ENCODE peak calls at places on chromosome 16, in eight cellular contexts. One of them, this sample, is unnamed.
A peak's percentile ranks its signal among the peaks of the same experiment; 100 is the strongest.

GRCh38 chr16:85592700-85593502 is 20.2 kb upstream of the GSE1 start:
- DNase-seq in ascending aorta: no peak
- DNase-seq in fibroblast of lung: peak; percentile 68
- DNase-seq in suprapubic skin: no peak
- DNase-seq in cardiac muscle cell: no peak
- DNase-seq in OCI-LY7: no peak
- DNase-seq in AG09319: no peak
- DNase-seq in A549: no peak
- DNase-seq in this sample: no peak

GRCh38 chr16:56351481-56351880 is 73.9 kb downstream of the AMFR start:
- DNase-seq in ascending aorta: no peak
- DNase-seq in fibroblast of lung: no peak
- DNase-seq in suprapubic skin: no peak
- DNase-seq in cardiac muscle cell: no peak
- DNase-seq in OCI-LY7: no peak
- DNase-seq in AG09319: no peak
- DNase-seq in A549: no peak
- DNase-seq in this sample: peak; percentile 79

GRCh38 chr16:3152273-3153076 is 17.6 kb downstream of the ZNF213 start:
- DNase-seq in ascending aorta: peak; percentile 95
- DNase-seq in fibroblast of lung: peak; percentile 86
- DNase-seq in suprapubic skin: peak; percentile 91
- DNase-seq in cardiac muscle cell: peak; percentile 78
- DNase-seq in OCI-LY7: peak; percentile 82
- DNase-seq in AG09319: peak; percentile 81
- DNase-seq in A549: peak; percentile 96
- DNase-seq in this sample: peak; percentile 94

GRCh38 chr16:86946396-86946795 is 368.0 kb downstream of the FOXL1 start:
- DNase-seq in ascending aorta: no peak
- DNase-seq in fibroblast of lung: peak; percentile 63
- DNase-seq in suprapubic skin: no peak
- DNase-seq in cardiac muscle cell: no peak
- DNase-seq in OCI-LY7: no peak
- DNase-seq in AG09319: no peak
- DNase-seq in A549: peak; percentile 11
- DNase-seq in this sample: no peak

GRCh38 chr16:625402-626173 is 5.2 kb upstream of the WFIKKN1 start:
- DNase-seq in ascending aorta: no peak
- DNase-seq in fibroblast of lung: no peak
- DNase-seq in suprapubic skin: peak; percentile 80
- DNase-seq in cardiac muscle cell: no peak
- DNase-seq in OCI-LY7: no peak
- DNase-seq in AG09319: no peak
- DNase-seq in A549: no peak
- DNase-seq in this sample: no peak

GRCh38 chr16:49341706-49342105 is 31.9 kb upstream of the C16orf78 start:
- DNase-seq in ascending aorta: no peak
- DNase-seq in fibroblast of lung: no peak
- DNase-seq in suprapubic skin: peak; percentile 24
- DNase-seq in cardiac muscle cell: no peak
- DNase-seq in OCI-LY7: no peak
- DNase-seq in AG09319: no peak
- DNase-seq in A549: no peak
- DNase-seq in this sample: peak; percentile 67

GRCh38 chr16:2003827-2004641 is 5.6 kb downstream of the ZNF598 start:
- DNase-seq in ascending aorta: peak; percentile 85
- DNase-seq in fibroblast of lung: peak; percentile 76
- DNase-seq in suprapubic skin: peak; percentile 93
- DNase-seq in cardiac muscle cell: peak; percentile 97
- DNase-seq in OCI-LY7: peak; percentile 93
- DNase-seq in AG09319: peak; percentile 42
- DNase-seq in A549: peak; percentile 95
- DNase-seq in this sample: peak; percentile 95

GRCh38 chr16:27385398-27385797 is 16.6 kb upstream of the IL21R start:
- DNase-seq in ascending aorta: peak; percentile 31
- DNase-seq in fibroblast of lung: no peak
- DNase-seq in suprapubic skin: no peak
- DNase-seq in cardiac muscle cell: no peak
- DNase-seq in OCI-LY7: no peak
- DNase-seq in AG09319: no peak
- DNase-seq in A549: no peak
- DNase-seq in this sample: no peak

GRCh38 chr16:85360323-85361277 is 248.3 kb upstream of the CIBAR2 start:
- DNase-seq in ascending aorta: no peak
- DNase-seq in fibroblast of lung: no peak
- DNase-seq in suprapubic skin: no peak
- DNase-seq in cardiac muscle cell: no peak
- DNase-seq in OCI-LY7: peak; percentile 68
- DNase-seq in AG09319: no peak
- DNase-seq in A549: no peak
- DNase-seq in this sample: peak; percentile 92

GRCh38 chr16:84738255-84739038 is 38.6 kb downstream of the USP10 start:
- DNase-seq in ascending aorta: peak; percentile 85
- DNase-seq in fibroblast of lung: peak; percentile 59
- DNase-seq in suprapubic skin: no peak
- DNase-seq in cardiac muscle cell: peak; percentile 84
- DNase-seq in OCI-LY7: peak; percentile 88
- DNase-seq in AG09319: no peak
- DNase-seq in A549: peak; percentile 86
- DNase-seq in this sample: peak; percentile 94

GRCh38 chr16:75244844-75245758 is 6.3 kb downstream of the BCAR1 start:
- DNase-seq in ascending aorta: peak; percentile 98
- DNase-seq in fibroblast of lung: peak; percentile 99
- DNase-seq in suprapubic skin: no peak
- DNase-seq in cardiac muscle cell: peak; percentile 90
- DNase-seq in OCI-LY7: peak; percentile 66
- DNase-seq in AG09319: peak; percentile 87
- DNase-seq in A549: peak; percentile 80
- DNase-seq in this sample: peak; percentile 58

DNA sequence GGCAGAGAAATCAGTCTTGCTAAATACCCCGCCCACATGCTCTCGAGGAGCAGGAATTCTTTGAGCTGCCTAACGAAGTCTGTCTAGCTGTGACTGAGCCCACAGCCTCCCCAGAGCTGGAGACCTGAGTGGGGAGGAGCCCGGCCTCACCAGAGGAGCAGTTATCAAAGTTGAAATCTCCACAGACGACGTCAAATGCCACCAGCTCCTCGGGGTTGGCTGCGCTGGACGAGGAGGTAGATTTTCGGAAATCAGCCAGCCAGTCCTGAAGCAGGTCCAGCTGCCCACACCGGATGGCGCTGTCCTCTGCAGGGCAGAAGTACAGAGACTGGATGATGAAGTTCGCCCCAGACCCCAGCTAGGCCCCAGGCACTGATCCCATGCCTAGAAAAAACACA is 53.8 kb downstream of the PRMT7 start:
- DNase-seq in ascending aorta: no peak
- DNase-seq in fibroblast of lung: peak; percentile 23
- DNase-seq in suprapubic skin: no peak
- DNase-seq in cardiac muscle cell: no peak
- DNase-seq in OCI-LY7: no peak
- DNase-seq in AG09319: no peak
- DNase-seq in A549: no peak
- DNase-seq in this sample: no peak
- TF ChIP-seq CTCF in ascending aorta: no peak
- TF ChIP-seq CTCF in fibroblast of lung: no peak
- TF ChIP-seq CTCF in suprapubic skin: peak; percentile 6
- TF ChIP-seq CTCF in cardiac muscle cell: peak; percentile 17
- TF ChIP-seq CTCF in OCI-LY7: peak; percentile 52
- TF ChIP-seq CTCF in AG09319: no peak
- TF ChIP-seq CTCF in A549: no peak
- TF ChIP-seq CTCF in this sample: no peak

GRCh38 chr16:57878586-57878985 is 76.3 kb upstream of the KIFC3 start:
- DNase-seq in ascending aorta: no peak
- DNase-seq in fibroblast of lung: no peak
- DNase-seq in suprapubic skin: no peak
- DNase-seq in cardiac muscle cell: no peak
- DNase-seq in OCI-LY7: no peak
- DNase-seq in AG09319: no peak
- DNase-seq in A549: no peak
- DNase-seq in this sample: no peak

GRCh38 chr16:57871457-57871856 is 69.2 kb upstream of the KIFC3 start:
- DNase-seq in ascending aorta: no peak
- DNase-seq in fibroblast of lung: peak; percentile 84
- DNase-seq in suprapubic skin: no peak
- DNase-seq in cardiac muscle cell: no peak
- DNase-seq in OCI-LY7: no peak
- DNase-seq in AG09319: peak; percentile 19
- DNase-seq in A549: peak; percentile 83
- DNase-seq in this sample: no peak

GRCh38 chr16:57873218-57873617 is 70.9 kb upstream of the KIFC3 start:
- DNase-seq in ascending aorta: no peak
- DNase-seq in fibroblast of lung: no peak
- DNase-seq in suprapubic skin: no peak
- DNase-seq in cardiac muscle cell: no peak
- DNase-seq in OCI-LY7: no peak
- DNase-seq in AG09319: no peak
- DNase-seq in A549: no peak
- DNase-seq in this sample: no peak

GRCh38 chr16:57875347-57875746 is 73.1 kb upstream of the KIFC3 start:
- DNase-seq in ascending aorta: no peak
- DNase-seq in fibroblast of lung: no peak
- DNase-seq in suprapubic skin: no peak
- DNase-seq in cardiac muscle cell: no peak
- DNase-seq in OCI-LY7: no peak
- DNase-seq in AG09319: no peak
- DNase-seq in A549: no peak
- DNase-seq in this sample: no peak

DNA sequence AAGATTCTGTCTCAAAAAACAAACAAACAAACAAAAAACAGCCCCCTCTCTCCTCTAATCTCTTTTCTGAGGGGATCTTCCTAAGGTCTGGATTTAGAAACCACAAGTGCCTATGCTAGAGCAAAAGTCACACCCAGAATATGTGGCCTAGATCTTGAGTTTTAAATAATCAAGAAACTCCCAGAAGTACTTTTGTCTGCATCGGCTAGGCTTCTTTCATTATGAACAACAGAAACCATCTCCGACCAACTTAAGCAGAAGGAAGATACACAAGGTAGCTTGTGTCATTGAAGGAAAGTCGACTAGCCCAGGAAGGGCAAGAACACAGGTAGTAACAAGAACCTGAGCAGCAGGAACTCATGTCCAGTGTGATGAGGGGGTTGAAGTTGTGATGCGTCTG is 73.9 kb upstream of the KIFC3 start:
- DNase-seq in ascending aorta: no peak
- DNase-seq in fibroblast of lung: no peak
- DNase-seq in suprapubic skin: no peak
- DNase-seq in cardiac muscle cell: no peak
- DNase-seq in OCI-LY7: no peak
- DNase-seq in AG09319: no peak
- DNase-seq in A549: no peak
- DNase-seq in this sample: no peak
- TF ChIP-seq CTCF in ascending aorta: no peak
- TF ChIP-seq CTCF in fibroblast of lung: no peak
- TF ChIP-seq CTCF in suprapubic skin: no peak
- TF ChIP-seq CTCF in cardiac muscle cell: no peak
- TF ChIP-seq CTCF in OCI-LY7: no peak
- TF ChIP-seq CTCF in AG09319: no peak
- TF ChIP-seq CTCF in A549: no peak
- TF ChIP-seq CTCF in this sample: no peak

GRCh38 chr16:82621796-82622195 is 5.0 kb upstream of the CDH13 start:
- DNase-seq in ascending aorta: no peak
- DNase-seq in fibroblast of lung: no peak
- DNase-seq in suprapubic skin: no peak
- DNase-seq in cardiac muscle cell: no peak
- DNase-seq in OCI-LY7: no peak
- DNase-seq in AG09319: no peak
- DNase-seq in A549: no peak
- DNase-seq in this sample: no peak
- TF ChIP-seq CTCF in ascending aorta: no peak
- TF ChIP-seq CTCF in fibroblast of lung: no peak
- TF ChIP-seq CTCF in suprapubic skin: no peak
- TF ChIP-seq CTCF in cardiac muscle cell: peak; percentile 21
- TF ChIP-seq CTCF in OCI-LY7: peak; percentile 52
- TF ChIP-seq CTCF in AG09319: no peak
- TF ChIP-seq CTCF in A549: peak; percentile 7
- TF ChIP-seq CTCF in this sample: no peak

GRCh38 chr16:10988164-10988803 is 43.9 kb downstream of the CLEC16A start:
- DNase-seq in ascending aorta: no peak
- DNase-seq in fibroblast of lung: no peak
- DNase-seq in suprapubic skin: no peak
- DNase-seq in cardiac muscle cell: no peak
- DNase-seq in OCI-LY7: peak; percentile 32
- DNase-seq in AG09319: no peak
- DNase-seq in A549: no peak
- DNase-seq in this sample: no peak
- TF ChIP-seq CTCF in ascending aorta: peak; percentile 20
- TF ChIP-seq CTCF in fibroblast of lung: peak; percentile 46
- TF ChIP-seq CTCF in suprapubic skin: no peak
- TF ChIP-seq CTCF in cardiac muscle cell: peak; percentile 20
- TF ChIP-seq CTCF in OCI-LY7: peak; percentile 70
- TF ChIP-seq CTCF in AG09319: peak; percentile 11
- TF ChIP-seq CTCF in A549: no peak
- TF ChIP-seq CTCF in this sample: no peak

GRCh38 chr16:54952195-54952594 is 21.5 kb downstream of the IRX5 start:
- DNase-seq in ascending aorta: no peak
- DNase-seq in fibroblast of lung: peak; percentile 3
- DNase-seq in suprapubic skin: no peak
- DNase-seq in cardiac muscle cell: no peak
- DNase-seq in OCI-LY7: no peak
- DNase-seq in AG09319: no peak
- DNase-seq in A549: no peak
- DNase-seq in this sample: no peak

GRCh38 chr16:54944002-54944401 is 13.3 kb downstream of the IRX5 start:
- DNase-seq in ascending aorta: no peak
- DNase-seq in fibroblast of lung: no peak
- DNase-seq in suprapubic skin: no peak
- DNase-seq in cardiac muscle cell: no peak
- DNase-seq in OCI-LY7: no peak
- DNase-seq in AG09319: no peak
- DNase-seq in A549: no peak
- DNase-seq in this sample: peak; percentile 6

GRCh38 chr16:54946909-54947308 is 16.2 kb downstream of the IRX5 start:
- DNase-seq in ascending aorta: no peak
- DNase-seq in fibroblast of lung: peak; percentile 27
- DNase-seq in suprapubic skin: no peak
- DNase-seq in cardiac muscle cell: no peak
- DNase-seq in OCI-LY7: no peak
- DNase-seq in AG09319: no peak
- DNase-seq in A549: no peak
- DNase-seq in this sample: no peak

GRCh38 chr16:54945063-54945462 is 14.4 kb downstream of the IRX5 start:
- DNase-seq in ascending aorta: no peak
- DNase-seq in fibroblast of lung: no peak
- DNase-seq in suprapubic skin: no peak
- DNase-seq in cardiac muscle cell: no peak
- DNase-seq in OCI-LY7: no peak
- DNase-seq in AG09319: no peak
- DNase-seq in A549: no peak
- DNase-seq in this sample: no peak

DNA sequence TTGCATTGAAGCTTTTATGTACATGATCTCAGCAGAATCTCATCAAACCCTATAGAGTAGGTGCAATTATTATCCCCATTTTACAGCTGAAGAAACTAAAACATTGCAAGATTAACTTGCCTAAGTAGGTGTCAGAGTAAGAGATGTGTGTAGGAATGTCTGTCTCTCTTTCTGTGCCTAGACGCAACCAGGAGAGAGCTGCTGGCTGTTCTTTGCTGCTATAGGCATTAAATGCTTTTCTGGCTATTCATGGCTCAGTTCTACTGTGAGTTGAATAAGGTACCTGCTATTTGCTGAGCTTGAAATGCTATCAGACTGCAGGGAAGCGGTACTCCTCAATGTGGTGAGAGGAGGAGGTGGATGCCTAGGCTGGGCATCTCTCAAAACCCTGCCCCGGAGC is 17.0 kb downstream of the IRX5 start:
- DNase-seq in ascending aorta: no peak
- DNase-seq in fibroblast of lung: no peak
- DNase-seq in suprapubic skin: no peak
- DNase-seq in cardiac muscle cell: no peak
- DNase-seq in OCI-LY7: no peak
- DNase-seq in AG09319: no peak
- DNase-seq in A549: no peak
- DNase-seq in this sample: no peak
- TF ChIP-seq CTCF in ascending aorta: no peak
- TF ChIP-seq CTCF in fibroblast of lung: no peak
- TF ChIP-seq CTCF in suprapubic skin: no peak
- TF ChIP-seq CTCF in cardiac muscle cell: no peak
- TF ChIP-seq CTCF in OCI-LY7: no peak
- TF ChIP-seq CTCF in AG09319: no peak
- TF ChIP-seq CTCF in A549: no peak
- TF ChIP-seq CTCF in this sample: no peak

This sample was measured in lower leg skin.